ENCODE peak calls at places on chromosomes 16 and 17, in ten cellular contexts. S, G, Z, V, N, H, Y, K, M and W are unnamed samples. For H3K4me1, the result is how much of the 10 kb centered on the place peaks cover.

GRCh38 chr16:50308237-50308965 is 42.0 kb downstream of the ADCY7 start:
- DNase-seq in N (no peak), Y (no peak), K (no peak), V (no peak), M (peak), S (no peak), H (no peak), G (no peak), Z (peak), W (peak)

GRCh38 chr17:29592850-29593545 is at the start of gene ANKRD13B:
- DNase-seq in Y (no peak), G (no peak), V (no peak), Z (peak), N (no peak), S (peak), H (no peak), K (peak), M (peak), W (peak)

GRCh38 chr16:74868501-74868900 is 93.9 kb upstream of the FA2H start:
- DNase-seq in G (no peak), K (peak), Z (no peak), Y (no peak), N (no peak), M (no peak), S (no peak), V (no peak), H (peak), W (no peak)

GRCh38 chr16:79715088-79715487 is 114.6 kb upstream of the MAF start:
- DNase-seq in N (no peak), H (no peak), Y (no peak), V (no peak), K (no peak), M (no peak), Z (no peak), G (no peak), S (no peak), W (no peak)

GRCh38 chr17:29568331-29569244 is at the start of gene TP53I13:
- DNase-seq in K (peak), M (peak), Y (peak), H (peak), N (peak), V (peak), S (peak), Z (peak), G (peak), W (peak)

GRCh38 chr17:7466644-7467341 is 12.6 kb downstream of the ZBTB4 start:
- DNase-seq in K (peak), Y (no peak), G (peak), M (peak), V (no peak), Z (peak), H (no peak), N (no peak), S (peak), W (peak)

GRCh38 chr16:14131774-14132695 is 60.9 kb downstream of the MRTFB start:
- DNase-seq in H (peak), N (no peak), V (no peak), M (no peak), G (no peak), S (no peak), K (no peak), Z (no peak), Y (no peak), W (no peak)

GRCh38 chr17:7588553-7589203 is 1.2 kb downstream of the SOX15 start:
- DNase-seq in Z (peak), H (no peak), Y (no peak), M (peak), V (no peak), K (no peak), S (no peak), G (no peak), N (no peak), W (no peak)

GRCh38 chr17:30337393-30337999 is 3.6 kb upstream of the TMIGD1 start:
- DNase-seq in N (peak), M (no peak), Z (no peak), G (no peak), K (no peak), V (no peak), Y (no peak), S (no peak), H (no peak), W (no peak)

GRCh38 chr17:72121164-72122001 is 563 bp downstream of the SOX9 start:
- DNase-seq in M (peak), V (peak), N (peak), Y (no peak), K (peak), H (peak), Z (no peak), S (peak), G (no peak), W (no peak)

GRCh38 chr17:36547776-36548175 is 3.1 kb downstream of the GGNBP2 start:
- DNase-seq in G (no peak), H (no peak), Z (no peak), V (no peak), Y (no peak), M (no peak), K (no peak), N (no peak), S (no peak), W (no peak)
- H3K4me1 ChIP-seq in G (half or more), H (under half), Z (under half), V (under half), Y (under half), M (under half), K (half or more), N (under half), S (half or more), W (under half)

DNA sequence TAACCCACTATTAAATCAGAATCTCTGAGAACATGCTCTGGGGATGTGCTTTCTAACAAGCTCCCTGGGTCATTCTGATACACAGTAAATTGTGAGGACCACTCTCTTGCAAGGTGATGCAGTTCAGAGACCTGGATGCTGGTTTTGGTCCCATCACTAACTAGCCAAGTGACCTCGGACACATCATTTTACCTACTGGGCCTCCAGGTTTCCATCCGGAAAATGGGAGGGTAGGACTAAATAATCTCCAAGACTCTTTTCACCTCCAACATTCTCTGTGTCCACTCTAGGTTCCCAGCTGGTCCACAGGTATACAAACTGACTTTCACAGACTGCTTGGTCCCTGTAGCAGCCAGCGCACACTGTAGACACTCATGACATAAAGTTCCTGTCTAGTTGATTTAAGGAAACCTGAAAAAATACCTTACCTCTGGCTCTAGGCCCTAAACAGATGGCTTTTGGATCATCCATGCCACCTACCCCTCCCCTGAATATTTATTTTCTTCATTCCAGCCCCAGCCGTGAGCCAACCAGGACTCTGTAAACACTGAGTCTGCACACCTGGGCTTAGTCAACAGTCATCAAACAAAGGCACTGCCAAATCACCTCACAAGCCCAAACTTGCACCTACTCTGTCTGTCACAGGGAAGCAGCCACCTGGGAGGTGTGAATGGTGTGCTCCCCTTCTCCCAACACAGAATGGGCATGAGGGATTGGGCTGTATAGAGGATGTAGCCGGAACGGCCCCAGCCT is 51.3 kb upstream of the MRPS23 start:
- DNase-seq in V (no peak), G (no peak), M (no peak), N (no peak), Y (no peak), K (no peak), H (no peak), Z (no peak), S (no peak), W (no peak)
- H3K4me1 ChIP-seq in V (half or more), G (half or more), M (under half), N (under half), Y (under half), K (half or more), H (under half), Z (under half), S (half or more), W (under half)

GRCh38 chr17:77119668-77120301 is 21.0 kb upstream of the SEC14L1 start:
- DNase-seq in H (no peak), M (no peak), V (no peak), G (no peak), Y (no peak), S (no peak), K (no peak), N (no peak), Z (no peak), W (no peak)
- H3K4me1 ChIP-seq in H (under half), M (under half), V (under half), G (under half), Y (under half), S (half or more), K (half or more), N (under half), Z (under half), W (under half)

GRCh38 chr16:572865-573650 is 3.3 kb downstream of the PIGQ start:
- DNase-seq in S (no peak), K (no peak), M (no peak), V (no peak), H (no peak), Y (no peak), N (no peak), Z (no peak), G (no peak), W (no peak)

GRCh38 chr16:568401-569258 is 1.1 kb upstream of the PIGQ start:
- DNase-seq in V (no peak), K (no peak), H (peak), Y (no peak), M (no peak), N (no peak), S (no peak), Z (no peak), G (no peak), W (no peak)

GRCh38 chr16:566475-567361 is at the start of gene NHLRC4:
- DNase-seq in G (peak), Y (peak), H (peak), Z (no peak), N (peak), S (peak), M (peak), K (peak), V (no peak), W (peak)

GRCh38 chr16:567362-568256 is 804 bp downstream of the NHLRC4 start:
- DNase-seq in Z (no peak), K (no peak), G (no peak), S (no peak), N (no peak), H (no peak), M (no peak), V (no peak), Y (no peak), W (no peak)

GRCh38 chr16:569445-570254 is at the start of gene PIGQ:
- DNase-seq in N (peak), G (peak), K (peak), V (peak), S (peak), Z (peak), H (no peak), M (peak), Y (peak), W (peak)
- H3K4me1 ChIP-seq in N (under half), G (under half), K (under half), V (under half), S (under half), Z (under half), H (under half), M (under half), Y (under half), W (half or more)

DNA sequence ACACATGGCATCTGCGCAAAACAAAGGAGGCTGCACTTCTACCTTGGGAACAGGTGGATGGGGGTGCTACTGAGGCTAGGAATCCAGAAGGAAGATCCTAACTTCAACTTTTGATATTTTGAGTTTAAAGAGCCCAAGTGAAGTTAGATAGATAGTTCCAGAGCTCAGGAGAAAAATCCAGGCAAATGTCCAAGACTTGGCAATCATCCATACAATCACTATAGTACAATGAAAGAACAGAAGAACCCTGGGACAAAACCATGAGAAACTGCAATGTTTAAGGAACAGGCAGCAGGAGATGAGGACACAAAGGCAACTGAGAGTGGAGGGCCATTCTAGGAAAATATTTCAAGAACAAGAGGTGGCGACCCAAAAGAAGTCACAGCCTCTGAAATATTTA is 12.4 kb downstream of the CDYL2 start:
- DNase-seq in S (no peak), H (no peak), M (no peak), Y (no peak), N (no peak), G (no peak), K (no peak), V (no peak), Z (no peak), W (no peak)
- H3K4me1 ChIP-seq in S (under half), H (under half), M (under half), Y (under half), N (under half), G (under half), K (under half), V (under half), Z (under half), W (under half)

GRCh38 chr16:88783391-88784073 is 1.5 kb downstream of the PIEZO1 start:
- DNase-seq in N (no peak), Z (no peak), S (no peak), M (peak), H (no peak), K (no peak), V (no peak), G (peak), Y (peak), W (no peak)
- H3K4me1 ChIP-seq in N (under half), Z (under half), S (half or more), M (under half), H (under half), K (half or more), V (under half), G (half or more), Y (under half), W (under half)

DNA sequence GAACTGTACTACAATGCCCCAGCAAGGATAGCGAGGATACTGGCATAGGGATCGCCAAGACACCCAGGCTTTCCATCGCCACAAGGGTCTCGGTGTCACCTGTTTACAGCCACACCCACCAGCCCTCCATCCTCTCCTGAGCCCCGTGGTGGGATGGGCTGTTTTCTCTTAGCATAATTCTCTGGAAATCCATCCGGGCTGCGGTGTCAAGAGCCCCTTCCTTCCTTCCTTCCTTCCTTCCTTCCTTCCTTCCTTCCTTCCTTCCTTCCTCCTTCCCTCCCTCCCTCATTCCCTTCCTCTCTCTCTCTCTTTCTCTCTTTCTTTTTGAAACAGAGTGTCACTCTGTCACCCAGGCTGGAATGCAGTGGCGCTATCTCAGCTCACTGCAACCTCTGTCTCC is 36.0 kb upstream of the BAHCC1 start:
- DNase-seq in Y (no peak), M (no peak), V (no peak), H (no peak), K (no peak), Z (no peak), G (no peak), N (no peak), S (no peak), W (no peak)
- H3K4me1 ChIP-seq in Y (under half), M (under half), V (under half), H (under half), K (under half), Z (under half), G (under half), N (under half), S (under half), W (under half)

GRCh38 chr16:85359147-85359822 is 247.0 kb upstream of the CIBAR2 start:
- DNase-seq in G (no peak), V (no peak), M (no peak), Y (no peak), N (no peak), S (no peak), H (peak), K (no peak), Z (no peak), W (no peak)

GRCh38 chr16:85361441-85362118 is 249.3 kb upstream of the CIBAR2 start:
- DNase-seq in H (peak), M (peak), N (no peak), Z (no peak), V (no peak), K (no peak), S (peak), G (no peak), Y (no peak), W (peak)

GRCh38 chr16:85358704-85359146 is 246.5 kb upstream of the CIBAR2 start:
- DNase-seq in V (no peak), N (no peak), Z (no peak), H (no peak), S (no peak), M (no peak), Y (no peak), K (no peak), G (no peak), W (no peak)

GRCh38 chr16:85362443-85362842 is 250.2 kb upstream of the CIBAR2 start:
- DNase-seq in N (no peak), V (no peak), S (no peak), Y (no peak), K (no peak), M (no peak), H (peak), G (no peak), Z (no peak), W (no peak)

DNA sequence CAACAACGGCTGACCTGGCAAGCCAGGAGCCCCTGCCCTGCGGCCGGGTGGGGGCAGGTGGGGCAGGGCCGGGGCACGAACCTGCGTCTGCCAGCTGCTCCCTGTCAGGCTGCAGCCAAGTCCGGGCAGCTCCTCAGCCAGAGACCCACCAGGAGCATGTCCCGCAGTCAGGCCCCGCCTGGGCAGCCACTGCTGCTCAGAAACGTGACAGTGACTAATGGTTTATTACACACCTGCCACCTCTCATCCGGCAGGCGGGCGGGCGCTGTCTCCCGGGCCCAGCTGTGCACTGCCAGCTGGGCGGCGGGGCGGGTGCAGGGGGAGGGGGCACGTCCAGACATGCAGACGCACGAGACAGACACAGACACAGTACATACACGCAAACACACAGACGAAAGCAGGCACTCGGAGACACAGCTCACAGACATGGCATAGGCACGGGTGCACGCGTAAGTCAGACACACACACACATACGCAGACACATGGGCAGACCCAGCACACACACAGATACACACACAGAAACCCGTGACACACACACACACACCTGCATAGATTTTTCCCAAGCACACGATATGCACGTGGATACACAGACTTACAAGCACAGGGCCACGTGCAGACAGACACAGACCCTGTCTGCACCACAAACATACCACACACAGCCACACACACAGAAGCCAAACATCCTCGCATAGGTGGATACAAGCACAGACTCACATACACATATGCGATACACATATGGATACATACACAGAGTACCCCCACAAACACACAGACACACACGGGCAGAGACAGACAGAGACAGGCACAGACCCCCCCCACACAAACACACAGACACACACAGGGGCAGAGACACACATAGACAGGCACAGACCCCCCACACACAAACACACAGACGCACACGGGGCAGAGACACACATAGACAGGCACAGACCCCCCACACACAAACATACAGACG is 248.3 kb upstream of the CIBAR2 start:
- DNase-seq in Y (peak), Z (no peak), G (no peak), N (no peak), V (no peak), M (no peak), K (no peak), S (no peak), H (peak), W (no peak)
- H3K4me1 ChIP-seq in Y (under half), Z (under half), G (under half), N (under half), V (under half), M (under half), K (under half), S (under half), H (under half), W (under half)

DNA sequence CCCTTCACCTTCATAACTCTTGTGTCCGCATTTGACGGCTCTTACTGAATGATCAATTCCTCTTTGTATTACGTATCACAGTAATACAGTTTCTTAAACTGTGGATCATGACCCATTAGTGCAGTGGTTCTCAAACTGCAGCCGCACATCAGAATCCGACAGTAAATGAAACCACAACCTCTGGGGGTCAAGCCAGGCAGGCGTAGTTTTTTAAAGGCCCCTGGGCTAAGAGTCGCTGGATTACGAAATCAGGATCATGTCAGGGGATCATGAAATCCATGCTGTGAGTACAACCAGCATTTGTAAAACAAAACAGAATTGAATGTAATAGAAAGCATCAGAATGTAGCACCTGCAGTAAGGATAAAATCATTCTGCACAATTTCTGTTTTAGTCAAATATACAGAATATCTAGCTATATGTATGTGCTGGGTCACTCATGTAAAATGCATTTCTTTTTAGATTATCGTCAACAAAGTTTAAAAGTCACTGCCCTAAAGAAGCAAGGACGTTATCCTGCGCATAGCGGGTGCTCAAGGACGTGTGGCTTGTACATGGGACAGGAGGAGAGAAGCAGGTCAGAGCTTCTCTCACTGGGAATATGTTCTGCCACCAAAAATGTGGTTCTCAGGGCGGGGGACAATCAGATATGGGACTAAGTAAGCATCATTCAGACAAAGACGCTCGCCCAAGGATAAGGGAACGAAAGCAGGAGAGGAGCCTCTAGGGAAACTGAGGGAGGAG is 113.1 kb downstream of the ZFHX3 start:
- DNase-seq in Z (no peak), G (peak), K (no peak), S (no peak), M (no peak), H (no peak), N (no peak), Y (no peak), V (no peak), W (no peak)
- H3K4me1 ChIP-seq in Z (under half), G (under half), K (half or more), S (half or more), M (under half), H (under half), N (under half), Y (under half), V (under half), W (under half)